ENCODE peak calls at places on chromosomes 4 and X, in seven cellular contexts. H is IMR-90, X is mucosa of descending colon, W is OCI-LY7, J is foreskin fibroblast, Z is esophagus squamous epithelium, Y is ovary. M is an unnamed sample.
A peak's percentile ranks its signal among the peaks of the same experiment; 100 is the strongest.

GRCh38 chr4:77073106-77073858 is 2.5 kb downstream of the CCNI start:
- DNase-seq in X (no peak), J (peak; percentile 60), H (peak; percentile 56), Y (no peak), W (peak; percentile 8), Z (no peak), M (no peak)

GRCh38 chr4:74014332-74014731 is 15.9 kb upstream of the CXCL5 start:
- DNase-seq in Y (no peak), J (peak; percentile 27), H (peak; percentile 12), Z (no peak), W (no peak), X (no peak), M (no peak)

GRCh38 chrX:68443155-68443868 is 10.0 kb upstream of the OPHN1 start:
- DNase-seq in H (peak; percentile 15), Z (no peak), X (no peak), W (no peak), Y (no peak), J (peak; percentile 6), M (no peak)

GRCh38 chrX:19865567-19866363 is 21.6 kb downstream of the SH3KBP1 start:
- DNase-seq in J (no peak), H (no peak), W (no peak), X (no peak), Z (no peak), Y (no peak), M (no peak)

GRCh38 chr4:152605641-152606304 is 69.9 kb upstream of the FBXW7 start:
- DNase-seq in H (peak; percentile 34), Y (no peak), J (peak; percentile 82), X (no peak), Z (no peak), W (no peak), M (peak; percentile 15)

GRCh38 chrX:13319953-13320352 is at the start of gene ATXN3L:
- DNase-seq in H (no peak), J (no peak), X (no peak), W (no peak), Z (no peak), Y (no peak), M (no peak)

GRCh38 chr4:98359646-98360045 is 98.5 kb downstream of the RAP1GDS1 start:
- DNase-seq in J (no peak), Y (no peak), X (no peak), H (no peak), W (no peak), Z (no peak), M (no peak)

GRCh38 chr4:153733751-153734448 is 25.9 kb downstream of the RNF175 start:
- DNase-seq in X (no peak), W (no peak), J (peak; percentile 21), Z (no peak), Y (no peak), H (no peak), M (no peak)

GRCh38 chr4:141028024-141028529 is 105.2 kb downstream of the RNF150 start:
- DNase-seq in Z (no peak), J (peak; percentile 90), X (no peak), H (peak; percentile 83), W (no peak), Y (no peak), M (peak; percentile 35)

GRCh38 chrX:110846071-110846470 is 50.5 kb upstream of the CHRDL1 start:
- DNase-seq in X (no peak), W (no peak), Z (no peak), Y (no peak), H (no peak), J (peak; percentile 19), M (no peak)

GRCh38 chr4:14196141-14196540 is 568.6 kb upstream of the BOD1L1 start:
- DNase-seq in X (peak; percentile 27), J (peak; percentile 88), Z (no peak), W (no peak), Y (peak; percentile 17), H (peak; percentile 69), M (peak; percentile 70)

GRCh38 chrX:109312757-109313156 is 169.1 kb downstream of the GUCY2F start:
- DNase-seq in J (peak; percentile 26), W (no peak), H (no peak), X (no peak), Y (no peak), Z (no peak), M (no peak)

GRCh38 chrX:153744210-153745066 is 19.6 kb upstream of the PLXNB3 start:
- DNase-seq in X (peak; percentile 54), W (no peak), J (peak; percentile 23), H (no peak), Y (no peak), Z (no peak), M (no peak)

DNA sequence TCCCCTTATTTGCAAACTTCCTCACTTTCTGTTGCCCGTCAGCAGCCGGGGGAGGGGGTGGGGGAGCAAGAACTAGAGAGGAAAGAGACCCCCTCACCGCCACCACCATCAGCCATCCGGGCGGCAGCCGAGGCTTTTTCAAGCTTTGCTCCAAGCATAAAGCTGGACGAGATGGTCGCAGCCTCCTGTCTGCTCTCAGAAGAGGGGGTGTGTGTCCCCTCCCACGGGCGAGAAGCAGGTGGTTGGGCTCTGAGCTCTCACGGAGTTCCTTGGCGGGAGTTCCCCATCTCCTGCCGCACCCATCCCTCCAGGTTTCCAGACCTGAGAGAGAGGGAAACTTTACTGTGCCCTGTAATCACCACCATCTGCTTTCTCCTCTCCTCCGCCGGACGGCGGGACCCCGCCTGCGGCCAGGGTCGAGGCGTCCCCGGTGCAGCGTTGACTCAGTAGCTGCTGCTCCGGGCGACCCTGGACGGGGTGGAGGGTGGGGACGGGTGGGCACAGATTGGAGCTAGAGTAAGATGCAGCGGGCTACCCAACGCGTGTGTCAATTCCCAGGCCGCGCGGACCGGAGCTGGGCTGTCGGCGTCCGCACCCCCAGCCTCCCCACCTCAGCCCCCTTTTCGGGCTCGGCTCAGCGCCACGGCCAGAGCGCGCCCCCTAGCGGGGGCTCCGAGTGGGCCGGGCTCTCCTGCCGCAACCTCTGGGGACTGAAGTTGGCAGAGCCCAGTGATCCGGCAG is 4.8 kb upstream of the ARX start:
- DNase-seq in Y (peak; percentile 73), W (peak; percentile 25), X (no peak), Z (no peak), J (no peak), H (no peak), M (no peak)
- TF ChIP-seq CTCF in Y (peak; percentile 52), W (peak; percentile 75), X (peak; percentile 29), Z (no peak), J (peak; percentile 38), H (peak; percentile 43), M (peak; percentile 53)

GRCh38 chr4:17639136-17639535 is 24.7 kb downstream of the MED28 start:
- DNase-seq in Y (no peak), J (no peak), W (no peak), X (no peak), Z (no peak), H (no peak), M (no peak)
- H3K4me3 ChIP-seq in Y (no peak overlapping the region), J (no peak overlapping the region), W (no peak overlapping the region), X (no peak overlapping the region), Z (no peak overlapping the region), H (no peak overlapping the region), M (no peak overlapping the region)

DNA sequence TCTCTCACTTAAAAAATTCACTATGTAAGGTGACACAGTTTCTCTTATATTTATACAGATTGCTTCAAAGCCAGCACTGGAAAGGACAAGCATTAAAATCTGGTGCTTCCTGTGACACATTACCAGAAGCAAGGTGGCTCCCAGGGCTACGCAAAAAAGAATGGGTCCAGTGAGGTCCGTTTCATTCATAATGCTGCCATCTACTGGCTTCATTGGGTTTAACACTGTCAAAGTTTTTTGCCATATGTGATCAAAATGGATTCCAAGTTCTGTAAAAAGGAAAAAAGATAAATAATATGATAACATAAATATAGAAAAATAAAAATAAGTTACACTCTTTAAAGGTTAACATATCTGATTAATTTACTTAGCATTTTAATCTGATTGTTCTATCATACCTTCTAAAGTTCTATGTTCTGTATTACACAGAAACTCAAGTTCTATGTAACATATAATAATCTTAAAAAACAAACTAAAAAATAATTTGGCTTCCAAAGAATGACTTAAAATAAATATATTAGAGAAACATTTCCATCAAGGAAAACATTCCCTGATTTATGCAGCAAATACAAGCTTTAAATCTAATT is 22.1 kb downstream of the YIPF7 start:
- DNase-seq in W (peak; percentile 57), Z (no peak), Y (no peak), H (peak; percentile 43), J (peak; percentile 45), X (no peak), M (peak; percentile 4)
- TF ChIP-seq CTCF in W (peak; percentile 82), Z (peak; percentile 46), Y (no peak), H (peak; percentile 66), J (peak; percentile 70), X (peak; percentile 36), M (peak; percentile 71)

GRCh38 chr4:110477836-110478235 is 1.9 kb downstream of the ENPEP start:
- DNase-seq in H (no peak), W (no peak), J (no peak), Y (no peak), X (no peak), Z (no peak), M (no peak)
- H3K4me3 ChIP-seq in H (no peak overlapping the region), W (no peak overlapping the region), J (no peak overlapping the region), Y (peak overlapping the region; percentile 12), X (no peak overlapping the region), Z (no peak overlapping the region), M (no peak overlapping the region)

GRCh38 chr4:2255501-2256155 is 6.3 kb downstream of the MXD4 start:
- DNase-seq in W (no peak), J (peak; percentile 28), X (peak; percentile 25), Y (peak; percentile 71), Z (no peak), H (no peak), M (peak; percentile 33)
- TF ChIP-seq CTCF in W (no peak), J (no peak), X (no peak), Y (no peak), Z (no peak), H (no peak), M (peak; percentile 8)

GRCh38 chrX:118726887-118727685 is at the start of gene IL13RA1:
- DNase-seq in H (peak; percentile 76), X (peak; percentile 87), J (peak; percentile 92), Y (peak; percentile 81), Z (no peak), W (no peak), M (peak; percentile 63)
- H3K4me3 ChIP-seq in H (peak within 1 kb of the TSS; percentile 88), X (peak within 1 kb of the TSS; percentile 48), J (peak within 1 kb of the TSS; percentile 66), Y (peak within 1 kb of the TSS; percentile 66), Z (peak within 1 kb of the TSS; percentile 81), W (no peak within 1 kb of the TSS), M (peak within 1 kb of the TSS; percentile 61)

GRCh38 chrX:10025742-10026493 is 58.8 kb downstream of the CLDN34 start:
- DNase-seq in X (no peak), J (no peak), H (no peak), W (no peak), Z (no peak), Y (no peak), M (no peak)

GRCh38 chrX:10023821-10024220 is 56.7 kb downstream of the CLDN34 start:
- DNase-seq in W (no peak), Z (no peak), Y (no peak), X (no peak), J (no peak), H (no peak), M (no peak)

GRCh38 chrX:10022580-10023245 is 55.6 kb downstream of the CLDN34 start:
- DNase-seq in W (no peak), H (peak; percentile 79), X (no peak), Z (no peak), Y (no peak), J (peak; percentile 56), M (peak; percentile 26)

GRCh38 chrX:10021461-10022272 is 54.5 kb downstream of the CLDN34 start:
- DNase-seq in Z (no peak), X (no peak), H (peak; percentile 14), J (no peak), Y (no peak), W (no peak), M (no peak)

DNA sequence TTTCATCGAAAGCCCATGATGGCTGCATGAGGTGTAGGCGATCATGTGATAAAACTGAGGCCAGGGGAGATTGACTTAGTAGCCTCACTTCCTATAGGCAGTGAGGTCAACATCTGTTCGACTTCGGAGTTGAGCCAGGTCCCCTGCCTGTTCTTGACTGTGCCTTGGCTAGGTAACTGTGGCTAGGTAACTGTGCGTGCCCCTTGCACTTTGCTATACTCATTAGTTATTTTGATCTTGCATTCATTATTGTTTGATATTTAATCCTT is 55.0 kb downstream of the CLDN34 start:
- DNase-seq in Z (no peak), J (no peak), H (no peak), X (no peak), Y (no peak), W (no peak), M (no peak)
- TF ChIP-seq CTCF in Z (no peak), J (no peak), H (no peak), X (no peak), Y (no peak), W (no peak), M (no peak)